ENCODE peak calls at places on chromosomes 11 and 22, in five cellular contexts. One of them, this sample, is unnamed.

GRCh38 chr22:19527861-19528417 is 3.7 kb upstream of the CLDN5 start:
- DNase-seq in fibroblast of mammary gland: peak; percentile 37
- DNase-seq in fibroblast of gingiva: no peak
- DNase-seq in OCI-LY7: no peak
- DNase-seq in aorta: no peak
- DNase-seq in this sample: no peak

GRCh38 chr11:46741600-46742484 is 22.8 kb downstream of the F2 start:
- DNase-seq in fibroblast of mammary gland: peak; percentile 18
- DNase-seq in fibroblast of gingiva: no peak
- DNase-seq in OCI-LY7: no peak
- DNase-seq in aorta: no peak
- DNase-seq in this sample: no peak

GRCh38 chr11:84720706-84721402 is 906.3 kb downstream of the DLG2 start:
- DNase-seq in fibroblast of mammary gland: peak; percentile 1
- DNase-seq in fibroblast of gingiva: no peak
- DNase-seq in OCI-LY7: no peak
- DNase-seq in aorta: peak; percentile 46
- DNase-seq in this sample: no peak

GRCh38 chr22:49395617-49396016 is 432.1 kb downstream of the BRD1 start:
- DNase-seq in fibroblast of mammary gland: no peak
- DNase-seq in fibroblast of gingiva: no peak
- DNase-seq in OCI-LY7: no peak
- DNase-seq in aorta: no peak
- DNase-seq in this sample: no peak

GRCh38 chr11:1892558-1892957 is 863 bp upstream of the PRR33 start:
- DNase-seq in fibroblast of mammary gland: no peak
- DNase-seq in fibroblast of gingiva: no peak
- DNase-seq in OCI-LY7: no peak
- DNase-seq in aorta: no peak
- DNase-seq in this sample: no peak

GRCh38 chr11:66443602-66444001 is 5.0 kb upstream of the MRPL11 start:
- DNase-seq in fibroblast of mammary gland: peak; percentile 93
- DNase-seq in fibroblast of gingiva: peak; percentile 82
- DNase-seq in OCI-LY7: no peak
- DNase-seq in aorta: no peak
- DNase-seq in this sample: no peak

GRCh38 chr22:27461470-27461869 is 340.1 kb downstream of the MN1 start:
- DNase-seq in fibroblast of mammary gland: peak; percentile 77
- DNase-seq in fibroblast of gingiva: peak; percentile 78
- DNase-seq in OCI-LY7: no peak
- DNase-seq in aorta: peak; percentile 67
- DNase-seq in this sample: no peak

GRCh38 chr22:50530857-50531545 is 1.2 kb upstream of the TYMP start:
- DNase-seq in fibroblast of mammary gland: peak; percentile 86
- DNase-seq in fibroblast of gingiva: peak; percentile 87
- DNase-seq in OCI-LY7: peak; percentile 90
- DNase-seq in aorta: peak; percentile 95
- DNase-seq in this sample: peak; percentile 77

GRCh38 chr11:111429066-111429506 is 50.0 kb upstream of the POU2AF1 start:
- DNase-seq in fibroblast of mammary gland: peak; percentile 81
- DNase-seq in fibroblast of gingiva: peak; percentile 75
- DNase-seq in OCI-LY7: peak; percentile 85
- DNase-seq in aorta: no peak
- DNase-seq in this sample: peak; percentile 58

GRCh38 chr11:102139081-102139498 is 28.8 kb downstream of the YAP1 start:
- DNase-seq in fibroblast of mammary gland: peak; percentile 90
- DNase-seq in fibroblast of gingiva: peak; percentile 70
- DNase-seq in OCI-LY7: no peak
- DNase-seq in aorta: peak; percentile 55
- DNase-seq in this sample: no peak

GRCh38 chr11:70601861-70602575 is 203.7 kb downstream of the CTTN start:
- DNase-seq in fibroblast of mammary gland: no peak
- DNase-seq in fibroblast of gingiva: no peak
- DNase-seq in OCI-LY7: no peak
- DNase-seq in aorta: no peak
- DNase-seq in this sample: no peak

GRCh38 chr11:92552942-92553341 is 328.3 kb downstream of the FAT3 start:
- DNase-seq in fibroblast of mammary gland: peak; percentile 2
- DNase-seq in fibroblast of gingiva: no peak
- DNase-seq in OCI-LY7: no peak
- DNase-seq in aorta: no peak
- DNase-seq in this sample: no peak

GRCh38 chr11:82797595-82797971 is 63.9 kb upstream of the FAM181B start:
- DNase-seq in fibroblast of mammary gland: no peak
- DNase-seq in fibroblast of gingiva: no peak
- DNase-seq in OCI-LY7: no peak
- DNase-seq in aorta: no peak
- DNase-seq in this sample: no peak

This sample was measured in GM10248.